ENCODE peak calls at places on chromosomes 11 and 22, in five cellular contexts. D is SK-N-DZ; Y is A549; K is stimulated activated CD4-positive, alpha-beta T cell treated with anti-CD3 and anti-CD28 coated beads, Interleukin-2, amount 100 ng/mL, for 48 hours; B is NCI-H524. V is an unnamed sample.

GRCh38 chr22:42299586-42300285 is 29.3 kb upstream of the TCF20 start:
- DNase-seq in B (no peak), D (peak; percentile 45), Y (no peak), K (peak; percentile 36), V (no peak)

GRCh38 chr11:2474059-2474901 is 29.5 kb downstream of the KCNQ1 start:
- DNase-seq in K (no peak), Y (no peak), B (peak; percentile 86), D (no peak), V (no peak)

GRCh38 chr11:122207921-122208764 is 92.1 kb upstream of the BLID start:
- DNase-seq in K (no peak), Y (no peak), D (no peak), B (no peak), V (no peak)

GRCh38 chr11:13010737-13011342 is 1.7 kb downstream of the RASSF10 start:
- DNase-seq in Y (no peak), D (no peak), K (no peak), B (peak; percentile 27), V (no peak)

GRCh38 chr11:66336234-66337102 is at the start of gene RIN1:
- DNase-seq in Y (peak; percentile 93), D (peak; percentile 62), B (peak; percentile 93), K (peak; percentile 52), V (no peak)

GRCh38 chr11:14144905-14145304 is 182.4 kb downstream of the SPON1 start:
- DNase-seq in D (no peak), B (no peak), Y (no peak), K (no peak), V (no peak)

GRCh38 chr22:46830001-46830715 is 67.7 kb downstream of the TBC1D22A start:
- DNase-seq in K (no peak), D (no peak), Y (peak; percentile 43), B (peak; percentile 60), V (no peak)

GRCh38 chr11:27795955-27796861 is 96.0 kb upstream of the BDNF start:
- DNase-seq in Y (no peak), K (no peak), B (peak; percentile 68), D (no peak), V (peak; percentile 62)

GRCh38 chr11:508956-509355 is 1.9 kb upstream of the RNH1 start:
- DNase-seq in B (no peak), K (no peak), Y (no peak), D (no peak), V (no peak)

GRCh38 chr11:64696045-64696444 is 27.0 kb downstream of the NRXN2 start:
- DNase-seq in Y (no peak), K (no peak), D (no peak), B (no peak), V (no peak)

V was measured in NCI-H2107.